ENCODE peak calls at places on chromosome 21, in nine cellular contexts. S is fibroblast of pulmonary artery; N is effector CD4-positive, alpha-beta T cell; R is fibroblast of lung; I is GM04503; B is endothelial cell; K is WTC11; D is AML-193; L is NCI-H2171 treated with DMSO at 0.1 percent for 48 hours. J is an unnamed sample.

GRCh38 chr21:25912402-25912746 is 177.6 kb downstream of the GABPA start:
- DNase-seq in S (no peak), N (no peak), R (no peak), I (no peak), B (no peak), K (no peak), D (no peak), L (no peak), J (no peak)

GRCh38 chr21:39666681-39667315 is 54.1 kb downstream of the B3GALT5 start:
- DNase-seq in S (no peak), N (no peak), R (no peak), I (no peak), B (no peak), K (no peak), D (no peak), L (no peak), J (no peak)

GRCh38 chr21:44800971-44801467 is 601 bp downstream of the UBE2G2 start:
- DNase-seq in S (peak), N (no peak), R (peak), I (no peak), B (no peak), K (no peak), D (peak), L (peak), J (no peak)

GRCh38 chr21:34580181-34580700 is 34.7 kb downstream of the RCAN1 start:
- DNase-seq in S (no peak), N (no peak), R (no peak), I (no peak), B (no peak), K (no peak), D (no peak), L (no peak), J (no peak)

GRCh38 chr21:34881894-34882371 is 167.2 kb downstream of the RUNX1 start:
- DNase-seq in S (peak), N (no peak), R (peak), I (no peak), B (no peak), K (no peak), D (no peak), L (no peak), J (no peak)

GRCh38 chr21:26715878-26716506 is 129.2 kb downstream of the ADAMTS1 start:
- DNase-seq in S (peak), N (no peak), R (peak), I (no peak), B (peak), K (peak), D (peak), L (no peak), J (no peak)

GRCh38 chr21:33824156-33824941 is 91.3 kb downstream of the ATP5PO start:
- DNase-seq in S (no peak), N (no peak), R (no peak), I (no peak), B (no peak), K (no peak), D (no peak), L (no peak), J (no peak)

GRCh38 chr21:43639470-43640178 is 19.7 kb downstream of the HSF2BP start:
- DNase-seq in S (peak), N (no peak), R (peak), I (peak), B (no peak), K (no peak), D (peak), L (no peak), J (peak)

GRCh38 chr21:36122977-36123376 is 11.9 kb upstream of the CBR3 start:
- DNase-seq in S (no peak), N (no peak), R (no peak), I (no peak), B (no peak), K (no peak), D (no peak), L (no peak), J (no peak)

GRCh38 chr21:43993420-43993934 is 18.6 kb upstream of the TRAPPC10 start:
- DNase-seq in S (no peak), N (no peak), R (no peak), I (no peak), B (no peak), K (no peak), D (no peak), L (no peak), J (no peak)

GRCh38 chr21:44304041-44304738 is 4.3 kb downstream of the PFKL start:
- DNase-seq in S (no peak), N (no peak), R (no peak), I (no peak), B (no peak), K (no peak), D (no peak), L (no peak), J (no peak)

GRCh38 chr21:39518845-39519205 is 67.1 kb downstream of the SH3BGR start:
- DNase-seq in S (peak), N (no peak), R (peak), I (no peak), B (no peak), K (no peak), D (no peak), L (peak), J (peak)

GRCh38 chr21:28856588-28857250 is 136.0 kb downstream of the LTN1 start:
- DNase-seq in S (no peak), N (no peak), R (peak), I (no peak), B (no peak), K (peak), D (no peak), L (no peak), J (no peak)

GRCh38 chr21:44298301-44298700 is 1.6 kb upstream of the PFKL start:
- DNase-seq in S (peak), N (no peak), R (no peak), I (no peak), B (no peak), K (no peak), D (no peak), L (peak), J (no peak)

GRCh38 chr21:46109251-46110221 is 11.6 kb downstream of the COL6A2 start:
- DNase-seq in S (no peak), N (no peak), R (no peak), I (no peak), B (no peak), K (no peak), D (no peak), L (no peak), J (no peak)

GRCh38 chr21:31922881-31923280 is 50.1 kb downstream of the HUNK start:
- DNase-seq in S (no peak), N (no peak), R (no peak), I (no peak), B (no peak), K (no peak), D (no peak), L (peak), J (no peak)

GRCh38 chr21:38945536-38946245 is 140.0 kb downstream of the ETS2 start:
- DNase-seq in S (no peak), N (no peak), R (peak), I (no peak), B (no peak), K (peak), D (no peak), L (no peak), J (no peak)

GRCh38 chr21:42698730-42699129 is 45.3 kb downstream of the PDE9A start:
- DNase-seq in S (no peak), N (no peak), R (no peak), I (no peak), B (no peak), K (no peak), D (no peak), L (no peak), J (no peak)

GRCh38 chr21:39518055-39518844 is 66.5 kb downstream of the SH3BGR start:
- DNase-seq in S (peak), N (peak), R (peak), I (no peak), B (peak), K (peak), D (peak), L (peak), J (peak)

GRCh38 chr21:35028451-35028757 is 20.7 kb downstream of the RUNX1 start:
- DNase-seq in S (no peak), N (no peak), R (no peak), I (no peak), B (no peak), K (no peak), D (no peak), L (no peak), J (no peak)

GRCh38 chr21:39452207-39452964 is 616 bp downstream of the SH3BGR start:
- DNase-seq in S (peak), N (no peak), R (peak), I (no peak), B (no peak), K (no peak), D (no peak), L (no peak), J (no peak)

GRCh38 chr21:42646076-42646825 is 7.2 kb upstream of the PDE9A start:
- DNase-seq in S (no peak), N (no peak), R (no peak), I (no peak), B (no peak), K (no peak), D (no peak), L (no peak), J (no peak)

J was measured in AG09309.